ENCODE peak calls at places on chromosomes 2 and 18, in six cellular contexts. O is GM12891, N is HepG2, I is K562, B is GM12878, S is H1. M is an unnamed sample.

GRCh38 chr18:9916067-9916684 is 2.4 kb downstream of the VAPA start:
- DNase-seq in S (no peak), I (no peak), B (no peak), N (no peak), O (no peak), M (no peak)

GRCh38 chr2:75596784-75597183 is 36.0 kb upstream of the EVA1A start:
- DNase-seq in O (no peak), B (no peak), I (no peak), S (no peak), N (no peak), M (no peak)

GRCh38 chr2:20074901-20075300 is 23.5 kb upstream of the LAPTM4A start:
- DNase-seq in O (no peak), S (no peak), B (no peak), I (no peak), N (no peak), M (no peak)

GRCh38 chr2:105262662-105263091 is 21.1 kb downstream of the GPR45 start:
- DNase-seq in S (no peak), I (peak; percentile 60), N (no peak), O (no peak), B (no peak), M (no peak)

GRCh38 chr2:14633031-14633430 is 514 bp downstream of the LRATD1 start:
- DNase-seq in S (no peak), N (no peak), O (no peak), B (no peak), I (no peak), M (no peak)

GRCh38 chr2:100470898-100471514 is 724 bp downstream of the NMS start:
- DNase-seq in B (no peak), O (no peak), N (peak; percentile 12), I (peak; percentile 49), S (peak; percentile 39), M (no peak)

GRCh38 chr18:47888156-47888555 is 42.3 kb downstream of the SMAD2 start:
- DNase-seq in S (no peak), N (no peak), B (no peak), O (no peak), I (no peak), M (no peak)

GRCh38 chr2:70143314-70144150 is 47.3 kb downstream of the C2orf42 start:
- DNase-seq in I (peak; percentile 83), B (no peak), S (no peak), N (peak; percentile 74), O (no peak), M (no peak)

GRCh38 chr2:54586062-54586982 is 130.2 kb downstream of the SPTBN1 start:
- DNase-seq in N (no peak), B (no peak), I (no peak), O (no peak), S (no peak), M (no peak)

GRCh38 chr2:28453396-28453795 is 42.5 kb upstream of the PLB1 start:
- DNase-seq in O (no peak), B (no peak), N (no peak), S (no peak), I (no peak), M (no peak)

GRCh38 chr18:32919799-32920198 is 147.0 kb upstream of the KLHL14 start:
- DNase-seq in I (peak; percentile 17), N (peak; percentile 85), S (peak; percentile 39), B (no peak), O (no peak), M (peak; percentile 9)

GRCh38 chr2:82657066-82657465 is 1802.0 kb downstream of the SUCLG1 start:
- DNase-seq in B (no peak), N (no peak), I (no peak), O (no peak), S (no peak), M (no peak)

GRCh38 chr2:11419781-11420180 is 46.2 kb downstream of the E2F6 start:
- DNase-seq in S (no peak), O (no peak), N (no peak), I (no peak), B (no peak), M (no peak)

GRCh38 chr2:186484062-186484735 is 1.9 kb upstream of the ZC3H15 start:
- DNase-seq in O (no peak), B (no peak), S (no peak), N (peak; percentile 87), I (peak; percentile 4), M (no peak)

GRCh38 chr18:12010187-12010802 is 29.0 kb downstream of the IMPA2 start:
- DNase-seq in N (no peak), I (no peak), B (no peak), S (no peak), O (no peak), M (no peak)

GRCh38 chr18:61699397-61700090 is 193.3 kb downstream of the RNF152 start:
- DNase-seq in N (no peak), S (no peak), I (no peak), O (no peak), B (no peak), M (no peak)

GRCh38 chr2:207254526-207255464 is 89.0 kb upstream of the KLF7 start:
- DNase-seq in N (no peak), B (no peak), O (no peak), S (no peak), I (peak; percentile 38), M (no peak)

GRCh38 chr2:740446-741293 is 63.5 kb upstream of the TMEM18 start:
- DNase-seq in B (no peak), S (peak; percentile 100), O (peak; percentile 56), N (peak; percentile 85), I (peak; percentile 94), M (no peak)

GRCh38 chr2:236934166-236934565 is 151.5 kb upstream of the COPS8 start:
- DNase-seq in S (no peak), O (no peak), N (no peak), B (no peak), I (no peak), M (no peak)

GRCh38 chr18:29892960-29893558 is 1149.5 kb downstream of the DSC3 start:
- DNase-seq in S (no peak), I (peak; percentile 3), N (no peak), B (no peak), O (no peak), M (no peak)

DNA sequence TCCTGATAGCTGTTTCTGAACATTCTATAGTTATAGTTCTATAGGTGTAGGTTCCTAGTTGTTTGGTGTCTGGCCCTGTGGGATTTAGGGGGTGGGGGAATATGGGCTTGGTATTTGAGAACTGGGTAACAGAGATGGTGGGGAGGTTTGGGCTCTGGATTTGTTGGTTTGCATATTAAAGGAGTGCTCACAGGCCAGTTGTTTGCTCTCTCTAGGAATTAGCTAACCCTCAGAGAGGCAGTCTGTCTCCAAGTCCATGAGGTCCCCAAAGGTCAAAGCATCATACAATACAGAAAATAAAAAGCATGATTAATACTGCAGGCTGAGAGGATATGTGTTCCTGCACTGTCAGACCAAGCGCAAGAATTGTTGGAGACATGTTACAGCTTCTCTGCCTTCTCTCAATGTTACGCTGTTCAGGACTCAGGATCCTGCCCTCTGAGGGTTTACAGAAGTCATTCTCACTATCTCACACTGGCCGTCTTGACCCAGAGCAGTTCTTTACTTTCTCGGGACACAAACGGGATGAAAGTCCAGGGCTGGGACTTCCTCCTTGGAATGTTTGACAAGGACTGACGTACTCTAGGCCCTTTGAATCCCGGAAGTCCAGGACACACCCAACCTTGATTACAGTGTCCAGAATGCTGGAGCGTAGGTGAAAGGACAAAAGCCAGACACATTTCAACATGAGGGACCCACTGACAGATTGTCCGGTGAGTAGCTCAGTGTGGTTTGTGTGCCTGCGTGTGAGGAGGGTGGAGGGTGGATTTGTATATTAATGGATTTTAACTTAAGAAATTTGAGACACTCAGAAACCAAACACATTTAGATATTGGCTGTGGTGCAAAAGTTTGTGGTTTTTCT is at the start of gene NOSTRIN:
- DNase-seq in O (no peak), S (no peak), B (no peak), I (peak; percentile 87), N (peak; percentile 14), M (no peak)
- TF ChIP-seq POLR2A in O (no peak), S (no peak), B (no peak), I (peak; percentile 69), N (no peak), M (no peak)

DNA sequence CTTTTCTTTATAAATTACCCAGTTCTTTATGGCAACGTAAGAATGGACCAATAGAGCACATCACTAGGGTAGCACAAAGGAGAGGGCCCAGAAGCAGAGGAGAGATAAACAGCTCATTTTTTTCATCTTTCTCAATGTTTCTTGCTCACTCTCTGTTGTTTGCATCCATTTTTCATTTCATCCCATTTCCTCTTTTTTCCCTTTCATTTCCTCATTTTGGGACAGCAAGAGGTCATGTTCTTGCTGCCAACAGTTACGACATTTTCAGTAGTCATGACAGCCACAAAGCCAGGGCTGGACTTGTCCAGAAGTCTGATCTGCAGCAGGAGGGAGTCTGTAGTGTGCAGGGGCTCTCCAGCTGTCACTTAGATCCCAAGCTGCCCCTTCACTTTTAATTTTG is 52.7 kb upstream of the CYP1B1 start:
- DNase-seq in N (no peak), B (peak; percentile 48), O (no peak), I (no peak), S (no peak), M (no peak)
- TF ChIP-seq TAF1 in N (no peak), B (no peak), O (no peak), I (no peak), S (no peak), M (no peak)

GRCh38 chr2:63058149-63058741 is 7.6 kb downstream of the OTX1 start:
- DNase-seq in B (no peak), O (no peak), I (no peak), N (no peak), S (no peak), M (no peak)
- TF ChIP-seq POLR2AphosphoS5 in B (no peak), O (no peak), I (no peak), N (no peak), S (no peak), M (no peak)

GRCh38 chr2:210169871-210170441 is 1.3 kb downstream of the KANSL1L start:
- DNase-seq in B (peak; percentile 30), S (no peak), N (peak; percentile 13), O (no peak), I (no peak), M (no peak)

GRCh38 chr2:210171309-210172218 is at the start of gene KANSL1L:
- DNase-seq in I (peak; percentile 93), S (peak; percentile 89), N (peak; percentile 90), O (peak; percentile 77), B (peak; percentile 66), M (peak; percentile 76)

GRCh38 chr2:210172219-210172575 is 988 bp upstream of the KANSL1L start:
- DNase-seq in I (no peak), N (no peak), S (no peak), O (no peak), B (no peak), M (no peak)

GRCh38 chr2:210174086-210174485 is 2.9 kb upstream of the KANSL1L start:
- DNase-seq in O (no peak), B (no peak), I (no peak), N (no peak), S (no peak), M (no peak)

DNA sequence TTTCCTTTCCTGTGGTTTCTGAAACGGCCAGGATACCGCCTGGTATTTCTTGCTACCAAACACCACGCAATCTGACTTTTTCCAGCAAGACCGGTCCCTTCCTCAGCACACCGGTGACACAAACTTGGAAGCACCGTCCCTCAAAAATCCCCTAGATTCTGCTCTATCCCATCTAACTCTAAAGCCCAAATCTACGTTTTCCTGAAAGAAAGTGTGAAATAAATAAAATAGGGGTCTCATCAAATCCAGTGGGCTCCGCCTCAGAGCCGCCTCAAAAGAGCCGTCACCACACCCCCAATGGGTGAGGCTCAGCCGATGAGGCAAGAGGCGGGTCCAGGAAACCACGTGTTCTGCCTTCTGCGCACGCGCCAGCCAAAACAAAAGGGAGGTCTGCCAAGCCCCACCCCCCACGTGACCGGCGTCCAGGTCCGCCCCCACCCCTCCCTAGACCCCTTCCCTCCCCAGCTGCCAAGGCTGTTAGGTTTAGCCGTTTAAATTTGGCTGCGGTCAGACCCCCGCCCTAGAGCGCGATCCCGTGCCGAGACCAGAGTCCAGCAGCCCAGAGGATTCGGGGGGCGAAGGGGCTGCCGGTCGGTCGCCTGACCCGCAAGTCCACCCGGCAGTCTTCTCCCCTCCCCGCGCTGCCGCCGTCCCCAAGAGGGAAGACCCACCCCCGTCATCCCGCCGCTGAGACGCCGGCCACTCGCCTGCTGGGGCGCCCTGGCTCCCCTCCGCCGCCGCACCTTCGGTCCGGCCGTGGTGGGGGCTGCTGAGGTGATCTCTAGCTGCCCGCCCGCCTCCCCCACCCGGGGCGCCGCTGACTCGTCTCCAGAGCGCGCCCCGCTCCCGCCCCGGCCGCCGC is 536 bp downstream of the KANSL1L start:
- DNase-seq in S (peak; percentile 93), B (peak; percentile 83), I (peak; percentile 92), N (peak; percentile 94), O (peak; percentile 72), M (peak; percentile 63)
- TF ChIP-seq POLR2A in S (peak; percentile 46), B (peak; percentile 90), I (peak; percentile 73), N (peak; percentile 46), O (no peak), M (peak; percentile 63)

M was measured in GM12892.